ENCODE peak calls at places on chromosomes 2 and 18, in nine cellular contexts. One of them, this sample, is unnamed.

GRCh38 chr2:100248971-100249370 is 73.3 kb downstream of the LONRF2 start:
- DNase-seq in K562: no peak
- DNase-seq in mesendoderm: no peak
- DNase-seq in keratinocyte: no peak
- DNase-seq in NT2/D1: no peak
- DNase-seq in BJ: no peak
- DNase-seq in ascending aorta: no peak
- DNase-seq in right cardiac atrium: no peak
- DNase-seq in endodermal cell: no peak
- DNase-seq in this sample: no peak

GRCh38 chr2:209238765-209239584 is 184.9 kb upstream of the MAP2 start:
- DNase-seq in K562: no peak
- DNase-seq in mesendoderm: no peak
- DNase-seq in keratinocyte: no peak
- DNase-seq in NT2/D1: no peak
- DNase-seq in BJ: no peak
- DNase-seq in ascending aorta: no peak
- DNase-seq in right cardiac atrium: no peak
- DNase-seq in endodermal cell: no peak
- DNase-seq in this sample: no peak

GRCh38 chr2:102436284-102436683 is 13.3 kb downstream of the IL18RAP start:
- DNase-seq in K562: no peak
- DNase-seq in mesendoderm: no peak
- DNase-seq in keratinocyte: no peak
- DNase-seq in NT2/D1: no peak
- DNase-seq in BJ: no peak
- DNase-seq in ascending aorta: no peak
- DNase-seq in right cardiac atrium: no peak
- DNase-seq in endodermal cell: no peak
- DNase-seq in this sample: peak; percentile 76

GRCh38 chr2:15617778-15618448 is 26.2 kb downstream of the DDX1 start:
- DNase-seq in K562: no peak
- DNase-seq in mesendoderm: no peak
- DNase-seq in keratinocyte: no peak
- DNase-seq in NT2/D1: no peak
- DNase-seq in BJ: no peak
- DNase-seq in ascending aorta: no peak
- DNase-seq in right cardiac atrium: no peak
- DNase-seq in endodermal cell: no peak
- DNase-seq in this sample: no peak

GRCh38 chr2:110993557-110994231 is 127.0 kb upstream of the BCL2L11 start:
- DNase-seq in K562: no peak
- DNase-seq in mesendoderm: no peak
- DNase-seq in keratinocyte: no peak
- DNase-seq in NT2/D1: no peak
- DNase-seq in BJ: no peak
- DNase-seq in ascending aorta: no peak
- DNase-seq in right cardiac atrium: no peak
- DNase-seq in endodermal cell: no peak
- DNase-seq in this sample: peak; percentile 17

GRCh38 chr2:233867993-233868532 is at the start of gene MSL3B:
- DNase-seq in K562: peak; percentile 80
- DNase-seq in mesendoderm: peak; percentile 67
- DNase-seq in keratinocyte: no peak
- DNase-seq in NT2/D1: no peak
- DNase-seq in BJ: no peak
- DNase-seq in ascending aorta: no peak
- DNase-seq in right cardiac atrium: no peak
- DNase-seq in endodermal cell: peak; percentile 81
- DNase-seq in this sample: peak; percentile 64

GRCh38 chr2:103386872-103387271 is 625.0 kb downstream of the TMEM182 start:
- DNase-seq in K562: no peak
- DNase-seq in mesendoderm: no peak
- DNase-seq in keratinocyte: no peak
- DNase-seq in NT2/D1: no peak
- DNase-seq in BJ: no peak
- DNase-seq in ascending aorta: no peak
- DNase-seq in right cardiac atrium: no peak
- DNase-seq in endodermal cell: no peak
- DNase-seq in this sample: no peak

GRCh38 chr2:26982102-26982742 is 11.8 kb downstream of the MAPRE3 start:
- DNase-seq in K562: peak; percentile 71
- DNase-seq in mesendoderm: peak; percentile 36
- DNase-seq in keratinocyte: no peak
- DNase-seq in NT2/D1: no peak
- DNase-seq in BJ: no peak
- DNase-seq in ascending aorta: peak; percentile 75
- DNase-seq in right cardiac atrium: peak; percentile 69
- DNase-seq in endodermal cell: peak; percentile 73
- DNase-seq in this sample: peak; percentile 64

GRCh38 chr2:25131567-25132295 is 36.6 kb downstream of the POMC start:
- DNase-seq in K562: no peak
- DNase-seq in mesendoderm: peak; percentile 46
- DNase-seq in keratinocyte: no peak
- DNase-seq in NT2/D1: no peak
- DNase-seq in BJ: no peak
- DNase-seq in ascending aorta: no peak
- DNase-seq in right cardiac atrium: peak; percentile 75
- DNase-seq in endodermal cell: peak; percentile 78
- DNase-seq in this sample: no peak

GRCh38 chr2:217106650-217107014 is 246.8 kb upstream of the TNP1 start:
- DNase-seq in K562: peak; percentile 48
- DNase-seq in mesendoderm: peak; percentile 81
- DNase-seq in keratinocyte: peak; percentile 26
- DNase-seq in NT2/D1: no peak
- DNase-seq in BJ: no peak
- DNase-seq in ascending aorta: no peak
- DNase-seq in right cardiac atrium: no peak
- DNase-seq in endodermal cell: peak; percentile 63
- DNase-seq in this sample: no peak

GRCh38 chr2:189783451-189783926 is 650 bp downstream of the ORMDL1 start:
- DNase-seq in K562: peak; percentile 9
- DNase-seq in mesendoderm: no peak
- DNase-seq in keratinocyte: no peak
- DNase-seq in NT2/D1: no peak
- DNase-seq in BJ: no peak
- DNase-seq in ascending aorta: no peak
- DNase-seq in right cardiac atrium: no peak
- DNase-seq in endodermal cell: no peak
- DNase-seq in this sample: peak; percentile 49

GRCh38 chr18:56962322-56962721 is 184.6 kb upstream of the BOD1L2 start:
- DNase-seq in K562: no peak
- DNase-seq in mesendoderm: no peak
- DNase-seq in keratinocyte: no peak
- DNase-seq in NT2/D1: no peak
- DNase-seq in BJ: no peak
- DNase-seq in ascending aorta: no peak
- DNase-seq in right cardiac atrium: no peak
- DNase-seq in endodermal cell: no peak
- DNase-seq in this sample: no peak

GRCh38 chr2:193523662-193524061 is 1328.9 kb upstream of the TMEFF2 start:
- DNase-seq in K562: no peak
- DNase-seq in mesendoderm: no peak
- DNase-seq in keratinocyte: no peak
- DNase-seq in NT2/D1: no peak
- DNase-seq in BJ: no peak
- DNase-seq in ascending aorta: no peak
- DNase-seq in right cardiac atrium: no peak
- DNase-seq in endodermal cell: no peak
- DNase-seq in this sample: no peak

GRCh38 chr2:168160897-168161296 is 86.5 kb downstream of the STK39 start:
- DNase-seq in K562: peak; percentile 24
- DNase-seq in mesendoderm: peak; percentile 90
- DNase-seq in keratinocyte: no peak
- DNase-seq in NT2/D1: no peak
- DNase-seq in BJ: no peak
- DNase-seq in ascending aorta: no peak
- DNase-seq in right cardiac atrium: no peak
- DNase-seq in endodermal cell: peak; percentile 70
- DNase-seq in this sample: no peak

GRCh38 chr2:108229875-108230274 is 9.9 kb upstream of the SULT1C3 start:
- DNase-seq in K562: no peak
- DNase-seq in mesendoderm: no peak
- DNase-seq in keratinocyte: no peak
- DNase-seq in NT2/D1: no peak
- DNase-seq in BJ: no peak
- DNase-seq in ascending aorta: no peak
- DNase-seq in right cardiac atrium: no peak
- DNase-seq in endodermal cell: no peak
- DNase-seq in this sample: no peak

GRCh38 chr18:46408334-46408987 is 248.6 kb downstream of the LOXHD1 start:
- DNase-seq in K562: peak; percentile 39
- DNase-seq in mesendoderm: peak; percentile 94
- DNase-seq in keratinocyte: no peak
- DNase-seq in NT2/D1: no peak
- DNase-seq in BJ: no peak
- DNase-seq in ascending aorta: no peak
- DNase-seq in right cardiac atrium: no peak
- DNase-seq in endodermal cell: peak; percentile 84
- DNase-seq in this sample: no peak

GRCh38 chr2:217617496-217618085 is 385.2 kb downstream of the TNS1 start:
- DNase-seq in K562: no peak
- DNase-seq in mesendoderm: no peak
- DNase-seq in keratinocyte: no peak
- DNase-seq in NT2/D1: no peak
- DNase-seq in BJ: no peak
- DNase-seq in ascending aorta: no peak
- DNase-seq in right cardiac atrium: no peak
- DNase-seq in endodermal cell: no peak
- DNase-seq in this sample: no peak

GRCh38 chr2:47595115-47595514 is 187.8 kb upstream of the MSH6 start:
- DNase-seq in K562: no peak
- DNase-seq in mesendoderm: no peak
- DNase-seq in keratinocyte: no peak
- DNase-seq in NT2/D1: no peak
- DNase-seq in BJ: no peak
- DNase-seq in ascending aorta: no peak
- DNase-seq in right cardiac atrium: no peak
- DNase-seq in endodermal cell: no peak
- DNase-seq in this sample: no peak

DNA sequence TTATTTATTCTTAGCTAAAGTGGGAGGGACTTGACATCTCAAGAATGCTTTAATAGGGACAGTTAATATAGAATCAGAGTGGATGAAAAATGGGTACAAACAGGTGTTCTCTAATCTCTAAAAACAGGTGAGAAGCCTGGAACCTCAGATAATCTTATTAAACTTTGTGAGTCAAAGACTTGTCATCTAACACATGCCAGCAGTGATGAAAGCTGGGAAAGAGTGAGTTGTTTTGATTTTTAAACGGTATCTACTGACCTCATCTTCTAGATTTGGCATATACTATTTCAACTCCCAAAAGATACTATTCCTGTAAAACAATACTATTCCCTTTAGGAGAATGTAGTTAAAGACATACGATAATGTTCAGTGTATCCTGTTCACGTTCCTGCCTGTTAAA is 103.4 kb downstream of the CCDC141 start:
- DNase-seq in K562: no peak
- DNase-seq in mesendoderm: no peak
- DNase-seq in keratinocyte: no peak
- DNase-seq in NT2/D1: no peak
- DNase-seq in BJ: no peak
- DNase-seq in ascending aorta: no peak
- DNase-seq in right cardiac atrium: no peak
- DNase-seq in endodermal cell: no peak
- DNase-seq in this sample: no peak
- H3K27me3 ChIP-seq in K562: no peaks in the 10 kb centered on the region
- H3K27me3 ChIP-seq in mesendoderm: no peaks in the 10 kb centered on the region
- H3K27me3 ChIP-seq in keratinocyte: no peaks in the 10 kb centered on the region
- H3K27me3 ChIP-seq in NT2/D1: no peaks in the 10 kb centered on the region
- H3K27me3 ChIP-seq in BJ: no peaks in the 10 kb centered on the region
- H3K27me3 ChIP-seq in ascending aorta: no peaks in the 10 kb centered on the region
- H3K27me3 ChIP-seq in right cardiac atrium: no peaks in the 10 kb centered on the region
- H3K27me3 ChIP-seq in endodermal cell: no peaks in the 10 kb centered on the region
- H3K27me3 ChIP-seq in this sample: no peaks in the 10 kb centered on the region

DNA sequence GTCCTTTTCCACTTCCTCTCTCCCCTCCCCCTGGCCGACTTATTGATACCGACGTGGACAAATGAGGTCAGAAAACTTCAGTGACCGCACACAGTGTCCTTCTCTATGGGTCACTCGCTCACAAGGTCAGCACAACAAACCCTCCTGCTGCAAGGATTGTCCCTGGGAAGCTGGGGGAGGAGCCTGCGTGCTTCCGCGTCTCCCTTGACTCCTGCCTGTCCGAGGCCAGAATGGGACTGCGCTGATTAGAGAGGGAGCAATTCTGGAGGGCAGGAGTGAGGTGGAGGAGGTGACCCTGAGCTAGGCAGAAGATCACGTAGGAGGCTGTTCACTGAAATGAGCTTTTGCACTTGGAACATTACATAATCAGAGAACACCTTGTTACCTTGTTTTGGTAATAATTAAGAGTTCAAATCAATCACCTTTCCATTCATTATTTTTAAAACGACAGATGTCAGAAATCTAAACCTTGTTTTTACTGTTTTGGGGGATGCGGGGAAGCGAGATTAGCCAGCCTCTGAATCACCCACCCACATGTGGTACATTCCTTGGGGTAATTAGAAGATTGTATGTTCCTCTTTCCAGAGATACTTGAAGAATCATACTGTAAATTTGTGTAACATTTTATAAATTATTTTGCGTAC is 70.6 kb downstream of the CTAGE1 start:
- DNase-seq in K562: peak; percentile 19
- DNase-seq in mesendoderm: peak; percentile 73
- DNase-seq in keratinocyte: no peak
- DNase-seq in NT2/D1: no peak
- DNase-seq in BJ: no peak
- DNase-seq in ascending aorta: peak; percentile 89
- DNase-seq in right cardiac atrium: peak; percentile 94
- DNase-seq in endodermal cell: peak; percentile 90
- DNase-seq in this sample: peak; percentile 79
- H3K27me3 ChIP-seq in K562: peaks cover 35% of the 10 kb centered on the region
- H3K27me3 ChIP-seq in mesendoderm: peaks cover 16% of the 10 kb centered on the region
- H3K27me3 ChIP-seq in keratinocyte: peaks cover 23% of the 10 kb centered on the region
- H3K27me3 ChIP-seq in NT2/D1: peaks cover 61% of the 10 kb centered on the region
- H3K27me3 ChIP-seq in BJ: peaks cover 40% of the 10 kb centered on the region
- H3K27me3 ChIP-seq in ascending aorta: no peaks in the 10 kb centered on the region
- H3K27me3 ChIP-seq in right cardiac atrium: no peaks in the 10 kb centered on the region
- H3K27me3 ChIP-seq in endodermal cell: peaks cover 44% of the 10 kb centered on the region
- H3K27me3 ChIP-seq in this sample: peaks cover 20% of the 10 kb centered on the region

DNA sequence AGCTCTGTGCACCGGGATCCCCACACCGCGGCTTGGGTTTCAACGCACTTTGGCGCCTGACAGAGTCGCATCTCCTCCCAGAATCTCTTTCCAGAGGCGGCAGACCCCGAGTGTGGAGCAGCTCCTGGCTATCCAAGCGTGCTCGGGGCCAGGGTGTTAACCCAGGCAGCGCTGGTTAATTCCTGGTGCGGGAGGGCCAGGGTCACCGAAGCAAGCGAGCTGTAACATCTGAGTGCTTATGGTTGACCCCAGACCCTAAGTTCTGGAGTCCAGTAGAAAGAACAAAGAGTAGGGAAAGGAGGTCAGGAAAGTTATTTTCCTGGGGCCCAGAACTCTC is 566 bp upstream of the OSR1 start:
- DNase-seq in K562: no peak
- DNase-seq in mesendoderm: no peak
- DNase-seq in keratinocyte: no peak
- DNase-seq in NT2/D1: no peak
- DNase-seq in BJ: no peak
- DNase-seq in ascending aorta: no peak
- DNase-seq in right cardiac atrium: no peak
- DNase-seq in endodermal cell: no peak
- DNase-seq in this sample: no peak
- H3K27me3 ChIP-seq in K562: peaks cover 54% of the 10 kb centered on the region
- H3K27me3 ChIP-seq in mesendoderm: peaks cover 90% of the 10 kb centered on the region
- H3K27me3 ChIP-seq in keratinocyte: peaks cover 81% of the 10 kb centered on the region
- H3K27me3 ChIP-seq in NT2/D1: peaks cover 99% of the 10 kb centered on the region
- H3K27me3 ChIP-seq in BJ: no peaks in the 10 kb centered on the region
- H3K27me3 ChIP-seq in ascending aorta: no peaks in the 10 kb centered on the region
- H3K27me3 ChIP-seq in right cardiac atrium: no peaks in the 10 kb centered on the region
- H3K27me3 ChIP-seq in endodermal cell: peaks cover 99% of the 10 kb centered on the region
- H3K27me3 ChIP-seq in this sample: peaks cover 95% of the 10 kb centered on the region

GRCh38 chr2:170715062-170715931 is at the start of gene SP5:
- DNase-seq in K562: peak; percentile 93
- DNase-seq in mesendoderm: peak; percentile 99
- DNase-seq in keratinocyte: no peak
- DNase-seq in NT2/D1: no peak
- DNase-seq in BJ: no peak
- DNase-seq in ascending aorta: peak; percentile 66
- DNase-seq in right cardiac atrium: peak; percentile 69
- DNase-seq in endodermal cell: peak; percentile 97
- DNase-seq in this sample: peak; percentile 51
- H3K27me3 ChIP-seq in K562: no peaks in the 10 kb centered on the region
- H3K27me3 ChIP-seq in mesendoderm: no peaks in the 10 kb centered on the region
- H3K27me3 ChIP-seq in keratinocyte: peaks cover 90% of the 10 kb centered on the region
- H3K27me3 ChIP-seq in NT2/D1: peaks cover 22% of the 10 kb centered on the region
- H3K27me3 ChIP-seq in BJ: peaks cover 44% of the 10 kb centered on the region
- H3K27me3 ChIP-seq in ascending aorta: peaks cover 14% of the 10 kb centered on the region
- H3K27me3 ChIP-seq in right cardiac atrium: no peaks in the 10 kb centered on the region
- H3K27me3 ChIP-seq in endodermal cell: peaks cover 39% of the 10 kb centered on the region
- H3K27me3 ChIP-seq in this sample: peaks cover 96% of the 10 kb centered on the region